ENCODE peak calls at places on chromosomes 5 and 9, in six cellular contexts. E is AG08396; Q is activated CD8-positive, alpha-beta memory T cell treated with anti-CD3 and anti-CD28 coated beads for 48 hours; J is NCI-H1092 treated with DMSO at 0.1 percent for 48 hours; Z is T-helper 1 cell; I is fibroblast of mammary gland. F is an unnamed sample.

GRCh38 chr9:2340046-2340760 is 281.4 kb upstream of the VLDLR start:
- DNase-seq in E (no peak), Q (no peak), J (no peak), Z (no peak), I (no peak), F (no peak)

GRCh38 chr5:164600166-164600715 is 1094.8 kb downstream of the MAT2B start:
- DNase-seq in E (peak; percentile 2), Q (no peak), J (no peak), Z (no peak), I (peak; percentile 76), F (no peak)

GRCh38 chr5:71836084-71836483 is 117.0 kb downstream of the CARTPT start:
- DNase-seq in E (no peak), Q (no peak), J (no peak), Z (no peak), I (peak; percentile 45), F (no peak)

GRCh38 chr5:139820606-139821005 is 25.0 kb downstream of the PSD2 start:
- DNase-seq in E (no peak), Q (no peak), J (no peak), Z (no peak), I (no peak), F (no peak)

GRCh38 chr9:297104-297794 is 82.6 kb downstream of the DOCK8 start:
- DNase-seq in E (no peak), Q (no peak), J (no peak), Z (no peak), I (peak; percentile 14), F (no peak)

GRCh38 chr5:113259034-113259433 is 175.8 kb downstream of the TSSK1B start:
- DNase-seq in E (no peak), Q (no peak), J (no peak), Z (no peak), I (no peak), F (no peak)

GRCh38 chr5:61623401-61624069 is 291.5 kb downstream of the ZSWIM6 start:
- DNase-seq in E (no peak), Q (no peak), J (no peak), Z (no peak), I (no peak), F (no peak)

GRCh38 chr5:83179966-83180365 is 102.6 kb downstream of the XRCC4 start:
- DNase-seq in E (peak; percentile 37), Q (no peak), J (no peak), Z (no peak), I (peak; percentile 3), F (no peak)

GRCh38 chr5:142817031-142817430 is 46.9 kb downstream of the ARHGAP26 start:
- DNase-seq in E (no peak), Q (no peak), J (no peak), Z (no peak), I (no peak), F (no peak)

GRCh38 chr9:109574061-109574882 is 76.2 kb upstream of the PTPN3 start:
- DNase-seq in E (peak; percentile 35), Q (no peak), J (peak; percentile 78), Z (no peak), I (peak; percentile 70), F (no peak)

GRCh38 chr5:150106669-150107068 is 20.3 kb upstream of the CSF1R start:
- DNase-seq in E (no peak), Q (no peak), J (peak; percentile 13), Z (no peak), I (peak; percentile 3), F (no peak)

GRCh38 chr5:621341-621761 is 9.2 kb downstream of the CEP72 start:
- DNase-seq in E (no peak), Q (no peak), J (no peak), Z (no peak), I (no peak), F (no peak)

GRCh38 chr5:58462623-58463230 is 2.8 kb upstream of the PLK2 start:
- DNase-seq in E (peak; percentile 29), Q (no peak), J (no peak), Z (no peak), I (peak; percentile 69), F (no peak)

GRCh38 chr9:110183208-110184145 is 24.5 kb downstream of the C9orf152 start:
- DNase-seq in E (peak; percentile 60), Q (peak; percentile 2), J (peak; percentile 77), Z (no peak), I (peak; percentile 81), F (peak; percentile 4)

GRCh38 chr5:36181709-36182262 is 29.9 kb downstream of the SKP2 start:
- DNase-seq in E (no peak), Q (no peak), J (no peak), Z (no peak), I (no peak), F (no peak)

GRCh38 chr5:150329038-150329437 is 26.3 kb upstream of the ARSI start:
- DNase-seq in E (no peak), Q (no peak), J (no peak), Z (no peak), I (no peak), F (no peak)

GRCh38 chr9:138064547-138064946 is 187.0 kb downstream of the CACNA1B start:
- DNase-seq in E (no peak), Q (no peak), J (no peak), Z (no peak), I (no peak), F (no peak)

GRCh38 chr5:173645897-173646574 is 29.6 kb upstream of the BOD1 start:
- DNase-seq in E (no peak), Q (no peak), J (no peak), Z (no peak), I (no peak), F (no peak)

GRCh38 chr5:153802419-153802818 is 236.3 kb downstream of the FAM114A2 start:
- DNase-seq in E (no peak), Q (no peak), J (no peak), Z (no peak), I (no peak), F (no peak)

GRCh38 chr5:170301901-170302728 is 4.5 kb upstream of the LCP2 start:
- DNase-seq in E (no peak), Q (no peak), J (no peak), Z (no peak), I (no peak), F (no peak)

GRCh38 chr9:102054811-102055210 is 316.4 kb upstream of the GRIN3A start:
- DNase-seq in E (no peak), Q (no peak), J (no peak), Z (no peak), I (no peak), F (no peak)

GRCh38 chr9:114549677-114550330 is 37.8 kb upstream of the ATP6V1G1 start:
- DNase-seq in E (peak; percentile 34), Q (no peak), J (no peak), Z (no peak), I (no peak), F (no peak)

GRCh38 chr5:88245241-88245892 is 23.3 kb downstream of the TMEM161B start:
- DNase-seq in E (no peak), Q (no peak), J (no peak), Z (no peak), I (no peak), F (no peak)

GRCh38 chr9:105881654-105882349 is 187.5 kb downstream of the TMEM38B start:
- DNase-seq in E (peak; percentile 30), Q (peak; percentile 26), J (peak; percentile 79), Z (no peak), I (peak; percentile 54), F (peak; percentile 31)

GRCh38 chr9:101880846-101881245 is 142.4 kb upstream of the GRIN3A start:
- DNase-seq in E (no peak), Q (no peak), J (no peak), Z (no peak), I (no peak), F (no peak)

GRCh38 chr9:127148014-127148413 is 25.6 kb upstream of the ANGPTL2 start:
- DNase-seq in E (no peak), Q (no peak), J (no peak), Z (no peak), I (no peak), F (no peak)

GRCh38 chr5:123261752-123262151 is 161.5 kb downstream of the CEP120 start:
- DNase-seq in E (no peak), Q (no peak), J (no peak), Z (no peak), I (peak; percentile 76), F (no peak)

GRCh38 chr5:65191554-65192126 is 290.1 kb downstream of the ADAMTS6 start:
- DNase-seq in E (no peak), Q (no peak), J (no peak), Z (no peak), I (no peak), F (no peak)

GRCh38 chr5:169435506-169436230 is 134.7 kb upstream of the SLIT3 start:
- DNase-seq in E (no peak), Q (no peak), J (no peak), Z (no peak), I (peak; percentile 45), F (no peak)

GRCh38 chr5:172771439-172772111 is 580 bp upstream of the DUSP1 start:
- DNase-seq in E (peak; percentile 60), Q (no peak), J (peak; percentile 68), Z (no peak), I (no peak), F (no peak)

GRCh38 chr9:135665795-135666189 is 2.7 kb downstream of the LCN9 start:
- DNase-seq in E (peak; percentile 4), Q (no peak), J (no peak), Z (no peak), I (no peak), F (no peak)

GRCh38 chr9:613771-614347 is 227.6 kb upstream of the DMRT1 start:
- DNase-seq in E (peak; percentile 83), Q (peak; percentile 5), J (peak; percentile 33), Z (no peak), I (peak; percentile 90), F (no peak)

GRCh38 chr9:126301985-126302603 is 24.5 kb upstream of the MVB12B start:
- DNase-seq in E (peak; percentile 81), Q (no peak), J (peak; percentile 13), Z (no peak), I (peak; percentile 58), F (peak; percentile 5)

F was measured in activated T-helper 9 cell treated with anti-CD3 and anti-CD28 coated beads, Interleukin-2, amount 50 U/mL, for 16 hours.